ENCODE peak calls at places on chromosomes 16 and 17, in eight cellular contexts. F is ovary, H is gastrocnemius medialis, P is erythroblast, C is adrenal gland, A is stomach, O is heart left ventricle, S is body of pancreas. V is an unnamed sample.

GRCh38 chr17:35788504-35788998 is 6.9 kb downstream of the MMP28 start:
- DNase-seq in F (no peak), H (no peak), P (no peak), C (peak; percentile 42), A (no peak), O (no peak), S (no peak), V (peak; percentile 82)

GRCh38 chr17:77487677-77488530 is 347.1 kb downstream of the SEC14L1 start:
- DNase-seq in F (no peak), H (no peak), P (no peak), C (no peak), A (no peak), O (peak; percentile 25), S (no peak), V (no peak)

GRCh38 chr16:51573191-51573590 is 422.1 kb upstream of the SALL1 start:
- DNase-seq in F (no peak), H (no peak), P (no peak), C (no peak), A (no peak), O (no peak), S (no peak), V (no peak)

GRCh38 chr17:61504697-61505096 is 52.5 kb downstream of the TBX4 start:
- DNase-seq in F (no peak), H (no peak), P (no peak), C (no peak), A (no peak), O (no peak), S (no peak), V (peak; percentile 51)

GRCh38 chr17:28497931-28498330 is 8.2 kb upstream of the FOXN1 start:
- DNase-seq in F (no peak), H (no peak), P (no peak), C (no peak), A (peak; percentile 77), O (no peak), S (peak; percentile 88), V (no peak)

GRCh38 chr16:56876048-56876447 is 11.0 kb downstream of the SLC12A3 start:
- DNase-seq in F (no peak), H (no peak), P (no peak), C (no peak), A (no peak), O (no peak), S (no peak), V (no peak)

GRCh38 chr17:40778466-40778865 is 3.9 kb downstream of the KRT27 start:
- DNase-seq in F (no peak), H (no peak), P (no peak), C (no peak), A (no peak), O (no peak), S (no peak), V (no peak)

GRCh38 chr17:63540581-63540980 is 9.7 kb upstream of the DCAF7 start:
- DNase-seq in F (no peak), H (no peak), P (no peak), C (no peak), A (no peak), O (no peak), S (no peak), V (no peak)

GRCh38 chr16:85425061-85425662 is 188.0 kb upstream of the GSE1 start:
- DNase-seq in F (peak; percentile 10), H (no peak), P (no peak), C (no peak), A (no peak), O (peak; percentile 11), S (peak; percentile 10), V (no peak)

GRCh38 chr16:81678326-81679095 is 100.6 kb upstream of the PLCG2 start:
- DNase-seq in F (peak; percentile 33), H (no peak), P (no peak), C (no peak), A (no peak), O (no peak), S (no peak), V (no peak)

GRCh38 chr16:50771366-50771765 is 29.5 kb downstream of the CYLD start:
- DNase-seq in F (no peak), H (no peak), P (peak; percentile 46), C (no peak), A (no peak), O (no peak), S (no peak), V (no peak)

GRCh38 chr16:24834459-24835335 is 11.1 kb upstream of the SLC5A11 start:
- DNase-seq in F (no peak), H (no peak), P (peak; percentile 78), C (no peak), A (peak; percentile 60), O (no peak), S (no peak), V (no peak)

GRCh38 chr17:30605027-30605426 is 127.8 kb downstream of the GOSR1 start:
- DNase-seq in F (no peak), H (no peak), P (no peak), C (no peak), A (no peak), O (no peak), S (no peak), V (no peak)

GRCh38 chr17:30597776-30598288 is 120.6 kb downstream of the GOSR1 start:
- DNase-seq in F (no peak), H (no peak), P (no peak), C (no peak), A (no peak), O (no peak), S (no peak), V (no peak)

GRCh38 chr17:30599424-30600061 is 122.3 kb downstream of the GOSR1 start:
- DNase-seq in F (no peak), H (no peak), P (no peak), C (no peak), A (no peak), O (no peak), S (no peak), V (no peak)

GRCh38 chr17:30600830-30601494 is 123.8 kb downstream of the GOSR1 start:
- DNase-seq in F (peak; percentile 11), H (no peak), P (peak; percentile 40), C (peak; percentile 24), A (no peak), O (no peak), S (peak; percentile 21), V (peak; percentile 9)

DNA sequence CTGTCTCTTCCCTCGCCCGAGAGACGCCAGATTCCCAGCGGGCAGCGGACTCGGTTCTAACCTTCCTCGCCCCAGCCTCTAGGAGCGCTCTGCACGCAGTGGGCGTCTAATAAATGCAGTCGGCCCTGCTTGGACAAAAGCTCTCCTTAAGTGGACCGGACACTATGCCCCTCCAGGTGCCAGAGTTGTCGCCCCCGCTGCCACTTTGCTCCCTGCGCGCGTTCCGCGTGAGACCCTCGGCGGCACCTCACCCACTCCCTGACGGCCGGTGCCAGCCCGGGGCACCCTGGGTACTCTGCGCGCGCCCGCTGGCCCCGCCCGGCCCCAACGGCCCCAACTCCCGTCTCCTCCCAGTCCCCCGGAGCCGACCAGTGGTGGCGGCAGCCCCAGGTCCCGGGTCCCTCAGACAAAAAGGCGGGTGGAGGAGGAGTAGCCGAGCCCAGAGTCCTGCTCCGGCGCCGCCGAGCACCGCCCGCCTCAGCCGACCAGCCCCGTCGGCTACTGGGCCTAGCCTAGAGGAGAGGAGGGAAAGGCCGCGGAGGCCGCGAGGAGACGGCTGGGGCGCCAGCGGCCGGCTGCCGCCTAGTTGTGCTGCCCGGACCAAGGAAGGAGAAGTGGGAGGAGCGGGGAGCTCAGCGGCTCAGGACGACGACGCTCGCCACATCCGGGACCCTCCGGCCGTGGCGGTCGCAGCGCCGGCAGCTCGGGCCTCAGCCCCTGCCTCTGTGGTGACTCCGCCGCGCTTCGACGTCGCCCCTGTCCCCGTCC is 123.0 kb downstream of the GOSR1 start:
- DNase-seq in F (peak; percentile 67), H (peak; percentile 66), P (peak; percentile 80), C (peak; percentile 88), A (peak; percentile 85), O (peak; percentile 88), S (peak; percentile 81), V (peak; percentile 65)
- TF ChIP-seq POLR2A in F (peak; percentile 52), H (peak; percentile 74), P (peak; percentile 70), C (peak; percentile 92), A (no peak), O (no peak), S (peak; percentile 86), V (peak; percentile 69)

GRCh38 chr17:81540676-81541027 is 11.5 kb downstream of the FAAP100 start:
- DNase-seq in F (no peak), H (no peak), P (no peak), C (no peak), A (no peak), O (peak; percentile 17), S (no peak), V (no peak)
- TF ChIP-seq POLR2A in F (no peak), H (no peak), P (no peak), C (no peak), A (no peak), O (no peak), S (no peak), V (no peak)

DNA sequence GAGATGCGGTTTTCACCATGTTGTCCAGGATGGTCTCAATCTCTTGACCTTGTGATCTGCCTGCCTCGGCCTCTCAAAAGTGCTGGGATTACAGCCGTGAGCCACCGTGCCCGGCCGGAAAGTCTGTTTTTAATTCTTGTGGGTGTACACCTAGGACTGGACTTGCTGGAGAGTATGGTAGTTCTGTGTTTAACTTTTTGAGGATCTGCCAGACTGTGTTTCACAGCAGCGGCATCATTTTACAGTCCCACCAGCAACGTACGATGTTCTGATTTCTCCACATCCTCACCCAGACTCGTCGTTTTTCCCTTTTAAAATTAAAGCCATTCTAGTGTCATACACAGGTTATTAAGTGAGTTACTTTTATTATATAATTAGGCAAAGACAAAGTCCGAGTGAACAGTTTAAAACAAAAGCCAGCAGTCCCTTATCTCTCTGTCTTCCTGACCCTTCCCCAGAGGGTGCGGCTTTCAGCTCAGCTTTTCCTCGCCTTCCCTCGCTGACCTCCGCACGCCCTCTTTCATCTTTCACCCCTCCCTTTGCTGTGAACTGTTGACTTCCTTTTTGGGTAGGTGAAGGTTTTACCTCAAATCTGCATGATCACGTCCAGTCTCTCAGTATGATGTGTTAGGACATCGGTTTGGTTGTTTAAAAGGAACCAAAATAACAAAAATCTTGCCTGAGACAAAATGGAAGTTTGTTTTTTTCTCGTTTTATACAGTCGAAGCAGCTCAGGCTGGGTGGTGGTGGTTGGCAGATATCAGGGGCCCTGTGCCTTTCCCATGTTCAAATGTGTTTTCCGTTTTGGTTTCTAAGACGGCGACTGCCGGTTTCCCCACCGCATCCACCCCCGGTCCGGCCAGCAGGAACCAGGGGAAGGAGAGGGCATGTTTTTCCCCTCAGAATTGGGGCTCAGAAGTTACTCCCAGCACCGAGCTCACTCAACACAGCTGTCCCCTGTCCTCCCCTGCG is 18.0 kb downstream of the FAM234A start:
- DNase-seq in F (no peak), H (no peak), P (no peak), C (no peak), A (no peak), O (no peak), S (no peak), V (no peak)
- TF ChIP-seq POLR2A in F (no peak), H (no peak), P (no peak), C (no peak), A (no peak), O (no peak), S (no peak), V (no peak)

DNA sequence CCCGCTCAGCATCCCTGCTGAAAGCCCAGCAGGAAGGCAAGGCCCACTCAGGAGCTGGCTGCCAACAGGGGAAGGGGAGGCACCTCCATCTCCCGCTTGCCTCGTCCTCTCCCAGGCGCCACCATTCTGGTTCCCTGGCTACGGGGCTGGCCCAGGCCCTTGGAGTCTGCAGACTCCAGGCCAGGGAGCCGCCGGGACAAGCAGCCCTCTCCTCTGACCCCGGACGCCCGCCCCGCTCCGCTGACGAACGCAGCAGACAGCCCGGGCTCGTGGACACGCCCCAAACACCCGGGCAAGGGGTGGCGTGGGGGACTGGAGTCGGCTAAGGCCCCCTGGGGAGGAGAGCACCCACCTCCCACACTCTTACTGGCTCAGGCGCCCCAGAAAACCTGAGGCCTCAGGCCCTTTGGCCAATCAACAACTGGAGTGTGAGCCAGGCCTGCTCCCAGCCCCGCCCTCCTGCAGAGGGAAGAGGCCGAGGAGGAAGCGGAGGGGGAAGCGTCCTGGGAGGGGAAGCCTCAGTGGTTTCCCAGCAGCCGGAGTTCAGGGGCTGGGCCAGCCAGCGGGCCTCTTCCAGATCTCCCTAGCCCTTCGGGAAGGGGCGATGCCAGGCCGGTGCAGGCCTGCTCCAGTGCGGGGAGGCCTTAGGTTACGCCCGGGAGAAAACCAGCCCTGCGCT is 4.2 kb downstream of the MNT start:
- DNase-seq in F (peak; percentile 97), H (peak; percentile 89), P (peak; percentile 83), C (peak; percentile 98), A (peak; percentile 93), O (peak; percentile 98), S (peak; percentile 85), V (peak; percentile 92)
- TF ChIP-seq POLR2A in F (peak; percentile 71), H (peak; percentile 75), P (no peak), C (peak; percentile 92), A (no peak), O (no peak), S (peak; percentile 33), V (peak; percentile 18)